ENCODE peak calls at places on chromosome 1, in five cellular contexts. One of them, this sample, is unnamed.

GRCh38 chr1:214444159-214444939 is 107.1 kb downstream of the PTPN14 start:
- DNase-seq in GM13976: no peak
- DNase-seq in H9: no peak
- DNase-seq in mesothelial cell of epicardium: no peak
- DNase-seq in astrocyte of the spinal cord: no peak
- DNase-seq in this sample: no peak

GRCh38 chr1:112957133-112957812 is 1.3 kb upstream of the SLC16A1 start:
- DNase-seq in GM13976: peak; percentile 82
- DNase-seq in H9: peak; percentile 65
- DNase-seq in mesothelial cell of epicardium: no peak
- DNase-seq in astrocyte of the spinal cord: peak; percentile 94
- DNase-seq in this sample: peak; percentile 3

GRCh38 chr1:18922319-18922726 is 20.0 kb upstream of the ALDH4A1 start:
- DNase-seq in H9: no peak
- DNase-seq in mesothelial cell of epicardium: no peak
- DNase-seq in astrocyte of the spinal cord: peak; percentile 83
- DNase-seq in GM13976: no peak
- DNase-seq in this sample: no peak

GRCh38 chr1:224502459-224503160 is 68.0 kb upstream of the WDR26 start:
- DNase-seq in astrocyte of the spinal cord: peak; percentile 49
- DNase-seq in GM13976: no peak
- DNase-seq in H9: no peak
- DNase-seq in mesothelial cell of epicardium: no peak
- DNase-seq in this sample: no peak

GRCh38 chr1:205257735-205258134 is 30.0 kb downstream of the TMCC2 start:
- DNase-seq in mesothelial cell of epicardium: no peak
- DNase-seq in H9: no peak
- DNase-seq in GM13976: no peak
- DNase-seq in astrocyte of the spinal cord: no peak
- DNase-seq in this sample: no peak

GRCh38 chr1:150968491-150968890 is 6.1 kb downstream of the CERS2 start:
- DNase-seq in H9: no peak
- DNase-seq in astrocyte of the spinal cord: no peak
- DNase-seq in mesothelial cell of epicardium: no peak
- DNase-seq in GM13976: no peak
- DNase-seq in this sample: no peak

GRCh38 chr1:35340519-35340918 is 72.0 kb downstream of the ZMYM4 start:
- DNase-seq in H9: no peak
- DNase-seq in mesothelial cell of epicardium: no peak
- DNase-seq in astrocyte of the spinal cord: no peak
- DNase-seq in GM13976: no peak
- DNase-seq in this sample: no peak

GRCh38 chr1:147168626-147169058 is 3.6 kb downstream of the PRKAB2 start:
- DNase-seq in GM13976: no peak
- DNase-seq in mesothelial cell of epicardium: no peak
- DNase-seq in astrocyte of the spinal cord: peak; percentile 34
- DNase-seq in H9: no peak
- DNase-seq in this sample: peak; percentile 11

GRCh38 chr1:36156329-36157114 is 562 bp downstream of the MAP7D1 start:
- DNase-seq in H9: peak; percentile 90
- DNase-seq in mesothelial cell of epicardium: no peak
- DNase-seq in GM13976: peak; percentile 77
- DNase-seq in astrocyte of the spinal cord: peak; percentile 56
- DNase-seq in this sample: peak; percentile 57

GRCh38 chr1:14634497-14634896 is 36.0 kb downstream of the KAZN start:
- DNase-seq in mesothelial cell of epicardium: no peak
- DNase-seq in GM13976: no peak
- DNase-seq in astrocyte of the spinal cord: no peak
- DNase-seq in H9: no peak
- DNase-seq in this sample: no peak

GRCh38 chr1:227068883-227069282 is 128.8 kb downstream of the COQ8A start:
- DNase-seq in mesothelial cell of epicardium: no peak
- DNase-seq in GM13976: no peak
- DNase-seq in H9: no peak
- DNase-seq in astrocyte of the spinal cord: no peak
- DNase-seq in this sample: no peak

GRCh38 chr1:115337633-115338456 is at the start of gene NGF:
- DNase-seq in GM13976: peak; percentile 16
- DNase-seq in H9: peak; percentile 80
- DNase-seq in mesothelial cell of epicardium: no peak
- DNase-seq in astrocyte of the spinal cord: peak; percentile 62
- DNase-seq in this sample: no peak

GRCh38 chr1:20586939-20587638 is 1.8 kb upstream of the CDA start:
- DNase-seq in H9: no peak
- DNase-seq in mesothelial cell of epicardium: no peak
- DNase-seq in GM13976: no peak
- DNase-seq in astrocyte of the spinal cord: no peak
- DNase-seq in this sample: no peak

GRCh38 chr1:180643693-180644092 is 11.9 kb downstream of the XPR1 start:
- DNase-seq in mesothelial cell of epicardium: no peak
- DNase-seq in astrocyte of the spinal cord: peak; percentile 43
- DNase-seq in H9: no peak
- DNase-seq in GM13976: no peak
- DNase-seq in this sample: no peak

GRCh38 chr1:210792703-210793102 is 341.2 kb downstream of the KCNH1 start:
- DNase-seq in GM13976: no peak
- DNase-seq in mesothelial cell of epicardium: no peak
- DNase-seq in H9: no peak
- DNase-seq in astrocyte of the spinal cord: peak; percentile 83
- DNase-seq in this sample: no peak

GRCh38 chr1:247277211-247277610 is 21.3 kb downstream of the VN1R5 start:
- DNase-seq in H9: no peak
- DNase-seq in mesothelial cell of epicardium: no peak
- DNase-seq in astrocyte of the spinal cord: no peak
- DNase-seq in GM13976: no peak
- DNase-seq in this sample: no peak

GRCh38 chr1:13697738-13698137 is 2.2 kb upstream of the PRDM2 start:
- DNase-seq in mesothelial cell of epicardium: no peak
- DNase-seq in astrocyte of the spinal cord: no peak
- DNase-seq in GM13976: no peak
- DNase-seq in H9: no peak
- DNase-seq in this sample: no peak

GRCh38 chr1:242651817-242652216 is 127.3 kb upstream of the PLD5 start:
- DNase-seq in GM13976: no peak
- DNase-seq in mesothelial cell of epicardium: no peak
- DNase-seq in H9: peak; percentile 83
- DNase-seq in astrocyte of the spinal cord: no peak
- DNase-seq in this sample: peak; percentile 45

GRCh38 chr1:159090566-159091546 is 14.3 kb upstream of the AIM2 start:
- DNase-seq in astrocyte of the spinal cord: peak; percentile 37
- DNase-seq in mesothelial cell of epicardium: no peak
- DNase-seq in GM13976: no peak
- DNase-seq in H9: no peak
- DNase-seq in this sample: no peak

GRCh38 chr1:109112056-109112651 is 1.8 kb upstream of the ELAPOR1 start:
- DNase-seq in GM13976: peak; percentile 46
- DNase-seq in astrocyte of the spinal cord: peak; percentile 21
- DNase-seq in H9: no peak
- DNase-seq in mesothelial cell of epicardium: no peak
- DNase-seq in this sample: no peak

GRCh38 chr1:246295968-246296367 is 211.1 kb downstream of the SMYD3 start:
- DNase-seq in astrocyte of the spinal cord: no peak
- DNase-seq in H9: no peak
- DNase-seq in GM13976: no peak
- DNase-seq in mesothelial cell of epicardium: no peak
- DNase-seq in this sample: no peak

GRCh38 chr1:154417338-154417608 is 12.1 kb downstream of the IL6R start:
- DNase-seq in astrocyte of the spinal cord: no peak
- DNase-seq in mesothelial cell of epicardium: no peak
- DNase-seq in GM13976: no peak
- DNase-seq in H9: no peak
- DNase-seq in this sample: no peak

GRCh38 chr1:184340984-184341383 is 45.8 kb upstream of the C1orf21 start:
- DNase-seq in GM13976: no peak
- DNase-seq in H9: no peak
- DNase-seq in mesothelial cell of epicardium: no peak
- DNase-seq in astrocyte of the spinal cord: no peak
- DNase-seq in this sample: no peak

GRCh38 chr1:243364866-243365265 is 109.0 kb downstream of the SDCCAG8 start:
- DNase-seq in astrocyte of the spinal cord: no peak
- DNase-seq in H9: no peak
- DNase-seq in mesothelial cell of epicardium: no peak
- DNase-seq in GM13976: no peak
- DNase-seq in this sample: peak; percentile 41

GRCh38 chr1:103266036-103266435 is 157.7 kb upstream of the COL11A1 start:
- DNase-seq in mesothelial cell of epicardium: no peak
- DNase-seq in GM13976: no peak
- DNase-seq in H9: no peak
- DNase-seq in astrocyte of the spinal cord: peak; percentile 69
- DNase-seq in this sample: no peak

GRCh38 chr1:59601032-59601431 is 213.7 kb upstream of the HOOK1 start:
- DNase-seq in mesothelial cell of epicardium: no peak
- DNase-seq in astrocyte of the spinal cord: peak; percentile 39
- DNase-seq in GM13976: no peak
- DNase-seq in H9: peak; percentile 25
- DNase-seq in this sample: no peak

GRCh38 chr1:53524428-53525400 is 65.5 kb downstream of the DMRTB1 start:
- DNase-seq in GM13976: no peak
- DNase-seq in astrocyte of the spinal cord: no peak
- DNase-seq in mesothelial cell of epicardium: no peak
- DNase-seq in H9: no peak
- DNase-seq in this sample: no peak

GRCh38 chr1:53527368-53527767 is 68.2 kb downstream of the DMRTB1 start:
- DNase-seq in GM13976: no peak
- DNase-seq in astrocyte of the spinal cord: no peak
- DNase-seq in H9: no peak
- DNase-seq in mesothelial cell of epicardium: no peak
- DNase-seq in this sample: no peak

GRCh38 chr1:53526451-53527101 is 67.4 kb downstream of the DMRTB1 start:
- DNase-seq in GM13976: no peak
- DNase-seq in astrocyte of the spinal cord: peak; percentile 76
- DNase-seq in mesothelial cell of epicardium: peak; percentile 40
- DNase-seq in H9: no peak
- DNase-seq in this sample: no peak

GRCh38 chr1:53521900-53522552 is 62.8 kb downstream of the DMRTB1 start:
- DNase-seq in H9: no peak
- DNase-seq in mesothelial cell of epicardium: no peak
- DNase-seq in astrocyte of the spinal cord: no peak
- DNase-seq in GM13976: no peak
- DNase-seq in this sample: no peak

DNA sequence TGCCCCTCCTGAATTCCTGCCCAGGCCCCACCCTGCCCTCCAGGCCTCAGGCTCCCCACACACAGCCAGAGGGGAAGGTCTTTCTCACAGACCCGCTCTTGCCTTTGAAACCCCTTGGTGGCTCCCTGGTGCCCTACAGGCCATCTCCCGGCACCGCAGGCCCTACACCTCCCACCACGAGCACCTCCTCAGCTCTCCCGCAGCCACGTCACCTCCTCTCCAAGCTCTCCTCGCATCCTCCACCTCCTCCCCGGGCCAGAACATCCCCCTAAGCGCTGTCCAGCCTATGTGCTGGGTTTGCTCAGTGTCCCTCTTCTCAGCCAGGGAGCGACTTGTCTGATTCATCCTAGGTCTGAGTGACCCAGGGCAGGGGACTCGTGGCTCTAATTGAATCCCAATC is 66.4 kb downstream of the DMRTB1 start:
- DNase-seq in H9: peak; percentile 69
- DNase-seq in astrocyte of the spinal cord: no peak
- DNase-seq in GM13976: no peak
- DNase-seq in mesothelial cell of epicardium: no peak
- DNase-seq in this sample: peak; percentile 12
- TF ChIP-seq CTCF in H9: peak; percentile 38
- TF ChIP-seq CTCF in astrocyte of the spinal cord: no peak
- TF ChIP-seq CTCF in GM13976: no peak
- TF ChIP-seq CTCF in mesothelial cell of epicardium: no peak
- TF ChIP-seq CTCF in this sample: no peak

DNA sequence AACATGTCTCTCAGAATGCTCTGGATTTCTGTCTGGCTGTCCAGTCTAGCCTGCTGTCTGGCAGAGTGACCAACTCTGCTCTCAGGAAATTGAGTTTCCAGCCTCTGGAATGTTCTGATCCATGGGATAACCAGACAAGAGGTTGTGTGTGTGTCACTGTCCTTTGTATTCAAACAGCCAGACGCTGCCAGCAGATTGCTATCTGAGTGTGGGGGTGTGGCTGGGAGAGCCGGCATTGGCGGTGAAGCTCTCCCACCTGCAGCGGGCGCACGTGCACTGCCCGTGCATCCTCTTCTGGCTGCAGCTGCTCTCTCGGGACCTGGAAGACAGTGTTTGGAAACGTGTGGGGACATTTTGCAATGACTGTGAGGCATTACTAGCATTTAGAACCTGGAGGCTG is 26.1 kb downstream of the PKP1 start:
- DNase-seq in mesothelial cell of epicardium: no peak
- DNase-seq in astrocyte of the spinal cord: peak; percentile 52
- DNase-seq in GM13976: peak; percentile 48
- DNase-seq in H9: peak; percentile 80
- DNase-seq in this sample: peak; percentile 85
- TF ChIP-seq CTCF in mesothelial cell of epicardium: no peak
- TF ChIP-seq CTCF in astrocyte of the spinal cord: peak; percentile 13
- TF ChIP-seq CTCF in GM13976: no peak
- TF ChIP-seq CTCF in H9: peak; percentile 57
- TF ChIP-seq CTCF in this sample: no peak

GRCh38 chr1:26418865-26419349 is 8.3 kb downstream of the LIN28A start:
- DNase-seq in GM13976: no peak
- DNase-seq in H9: peak; percentile 96
- DNase-seq in mesothelial cell of epicardium: peak; percentile 26
- DNase-seq in astrocyte of the spinal cord: no peak
- DNase-seq in this sample: no peak
- TF ChIP-seq CTCF in GM13976: no peak
- TF ChIP-seq CTCF in H9: no peak
- TF ChIP-seq CTCF in mesothelial cell of epicardium: no peak
- TF ChIP-seq CTCF in astrocyte of the spinal cord: no peak
- TF ChIP-seq CTCF in this sample: no peak

GRCh38 chr1:110262846-110263631 is 52.9 kb downstream of the KCNC4 start:
- DNase-seq in H9: no peak
- DNase-seq in GM13976: no peak
- DNase-seq in astrocyte of the spinal cord: no peak
- DNase-seq in mesothelial cell of epicardium: no peak
- DNase-seq in this sample: no peak
- TF ChIP-seq CTCF in H9: no peak
- TF ChIP-seq CTCF in GM13976: no peak
- TF ChIP-seq CTCF in astrocyte of the spinal cord: no peak
- TF ChIP-seq CTCF in mesothelial cell of epicardium: no peak
- TF ChIP-seq CTCF in this sample: no peak

DNA sequence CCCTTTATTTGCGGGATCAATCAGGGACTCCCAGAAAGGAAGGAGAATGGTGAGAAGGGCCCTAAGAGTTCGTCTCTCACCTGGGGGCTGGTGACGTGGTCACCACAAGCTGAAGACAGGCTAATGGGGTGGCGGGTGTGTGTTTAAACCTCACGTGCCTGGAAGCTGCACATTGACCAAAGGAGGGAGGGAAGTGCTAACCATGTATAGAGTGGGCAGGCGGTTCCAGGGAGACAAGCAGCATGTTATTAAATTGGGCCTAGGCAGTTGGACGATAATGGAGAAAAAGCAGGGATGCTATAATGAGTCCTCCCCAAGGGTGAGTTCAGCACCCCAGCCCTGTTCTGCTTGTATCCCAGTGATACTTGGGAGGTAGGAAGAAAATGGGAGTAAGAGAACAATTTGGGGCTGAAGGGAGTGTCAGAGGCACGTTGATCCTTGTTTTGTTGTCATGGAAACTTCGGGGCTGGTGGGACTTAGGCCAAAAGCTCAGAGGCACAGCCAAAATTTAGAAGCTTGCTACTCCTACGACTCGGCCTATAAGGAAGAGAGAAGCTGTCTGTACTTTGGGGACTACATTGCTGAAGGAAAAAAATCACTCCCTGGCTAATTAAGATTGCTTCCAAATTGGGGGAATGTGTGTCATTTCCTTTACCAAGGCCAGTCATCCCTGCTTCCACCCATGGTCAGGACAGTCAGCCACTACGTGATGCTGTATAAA is 33.2 kb upstream of the EPHA8 start:
- DNase-seq in astrocyte of the spinal cord: no peak
- DNase-seq in mesothelial cell of epicardium: no peak
- DNase-seq in GM13976: no peak
- DNase-seq in H9: peak; percentile 18
- DNase-seq in this sample: no peak
- TF ChIP-seq CTCF in astrocyte of the spinal cord: no peak
- TF ChIP-seq CTCF in mesothelial cell of epicardium: no peak
- TF ChIP-seq CTCF in GM13976: no peak
- TF ChIP-seq CTCF in H9: no peak
- TF ChIP-seq CTCF in this sample: no peak